ENCODE peak calls at places on chromosomes 16 and 17, in five cellular contexts. N is cardiac muscle cell, P is fibroblast of pulmonary artery, B is tibial artery, S is kidney epithelial cell. X is an unnamed sample.

GRCh38 chr17:74426551-74427047 is 5.3 kb upstream of the GPRC5C start:
- DNase-seq in N (no peak), P (peak; percentile 32), B (no peak), S (no peak), X (no peak)

GRCh38 chr16:85286970-85287814 is 174.9 kb upstream of the CIBAR2 start:
- DNase-seq in N (no peak), P (peak; percentile 7), B (peak; percentile 83), S (no peak), X (no peak)

GRCh38 chr16:28181557-28181914 is 30.2 kb downstream of the XPO6 start:
- DNase-seq in N (no peak), P (peak; percentile 95), B (no peak), S (peak; percentile 90), X (peak; percentile 82)

GRCh38 chr16:82834156-82834758 is 207.5 kb downstream of the CDH13 start:
- DNase-seq in N (no peak), P (peak; percentile 27), B (no peak), S (no peak), X (no peak)

GRCh38 chr16:56912746-56913703 is 18.9 kb upstream of the HERPUD1 start:
- DNase-seq in N (no peak), P (peak; percentile 67), B (peak; percentile 61), S (no peak), X (no peak)

GRCh38 chr17:73091410-73091769 is 1.1 kb downstream of the SLC39A11 start:
- DNase-seq in N (no peak), P (no peak), B (no peak), S (no peak), X (no peak)

GRCh38 chr16:84465154-84465553 is 39.3 kb downstream of the MEAK7 start:
- DNase-seq in N (no peak), P (no peak), B (no peak), S (no peak), X (no peak)

GRCh38 chr17:33464669-33465275 is 171.7 kb upstream of the ASIC2 start:
- DNase-seq in N (peak; percentile 23), P (peak; percentile 63), B (no peak), S (no peak), X (no peak)

GRCh38 chr17:29054835-29055234 is 11.9 kb downstream of the PIPOX start:
- DNase-seq in N (no peak), P (no peak), B (no peak), S (no peak), X (no peak)

GRCh38 chr17:64081802-64082799 is 47.8 kb downstream of the ERN1 start:
- DNase-seq in N (no peak), P (peak; percentile 81), B (no peak), S (peak; percentile 66), X (peak; percentile 46)

GRCh38 chr17:43312011-43312410 is 78.2 kb upstream of the RNU2-1 start:
- DNase-seq in N (no peak), P (no peak), B (peak; percentile 38), S (no peak), X (no peak)

GRCh38 chr17:75552847-75553552 is 27.5 kb downstream of the LLGL2 start:
- DNase-seq in N (peak; percentile 69), P (peak; percentile 28), B (no peak), S (no peak), X (no peak)

GRCh38 chr16:78098087-78098486 is 1.4 kb upstream of the WWOX start:
- DNase-seq in N (no peak), P (no peak), B (no peak), S (no peak), X (no peak)

GRCh38 chr17:57605734-57606105 is 139.4 kb downstream of the CCDC182 start:
- DNase-seq in N (peak; percentile 8), P (no peak), B (peak; percentile 42), S (no peak), X (no peak)

GRCh38 chr17:80980397-80981061 is 11.1 kb upstream of the CHMP6 start:
- DNase-seq in N (no peak), P (peak; percentile 17), B (no peak), S (no peak), X (no peak)

GRCh38 chr16:27982184-27982583 is 81.3 kb downstream of the GSG1L start:
- DNase-seq in N (no peak), P (no peak), B (peak; percentile 37), S (no peak), X (no peak)

GRCh38 chr16:54282923-54283734 is 3.5 kb downstream of the IRX3 start:
- DNase-seq in N (peak; percentile 37), P (no peak), B (peak; percentile 60), S (no peak), X (no peak)

GRCh38 chr17:9802294-9802693 is 10.9 kb upstream of the DHRS7C start:
- DNase-seq in N (no peak), P (no peak), B (no peak), S (no peak), X (peak; percentile 47)

GRCh38 chr17:72515291-72516065 is 394.7 kb downstream of the SOX9 start:
- DNase-seq in N (no peak), P (peak; percentile 69), B (no peak), S (no peak), X (no peak)

GRCh38 chr17:16910341-16910740 is 61.6 kb downstream of the TNFRSF13B start:
- DNase-seq in N (no peak), P (no peak), B (peak; percentile 25), S (no peak), X (no peak)

GRCh38 chr16:76237471-76237870 is 39.7 kb upstream of the CNTNAP4 start:
- DNase-seq in N (no peak), P (no peak), B (no peak), S (no peak), X (no peak)

GRCh38 chr17:17547210-17547764 is 44.2 kb downstream of the PEMT start:
- DNase-seq in N (peak; percentile 63), P (no peak), B (no peak), S (no peak), X (no peak)

GRCh38 chr17:44793885-44794698 is 35.3 kb downstream of the ADAM11 start:
- DNase-seq in N (no peak), P (peak; percentile 16), B (no peak), S (no peak), X (no peak)

GRCh38 chr16:82231021-82231787 is 61.2 kb upstream of the MPHOSPH6 start:
- DNase-seq in N (no peak), P (no peak), B (no peak), S (no peak), X (no peak)

GRCh38 chr17:22441776-22442175 is 749.5 kb downstream of the KCNJ18 start:
- DNase-seq in N (no peak), P (no peak), B (no peak), S (no peak), X (no peak)

GRCh38 chr16:86507173-86508027 is 2.9 kb upstream of the FOXF1 start:
- DNase-seq in N (no peak), P (no peak), B (no peak), S (no peak), X (no peak)
- H3K4me3 ChIP-seq in N (no peak overlapping the region), P (no peak overlapping the region), B (no peak overlapping the region), S (no peak overlapping the region), X (peak overlapping the region; percentile 78)

GRCh38 chr17:78528541-78528940 is 48.7 kb downstream of the DNAH17 start:
- DNase-seq in N (peak; percentile 11), P (no peak), B (no peak), S (no peak), X (no peak)
- TF ChIP-seq CTCF in N (no peak), P (no peak), B (no peak), S (no peak), X (no peak)

DNA sequence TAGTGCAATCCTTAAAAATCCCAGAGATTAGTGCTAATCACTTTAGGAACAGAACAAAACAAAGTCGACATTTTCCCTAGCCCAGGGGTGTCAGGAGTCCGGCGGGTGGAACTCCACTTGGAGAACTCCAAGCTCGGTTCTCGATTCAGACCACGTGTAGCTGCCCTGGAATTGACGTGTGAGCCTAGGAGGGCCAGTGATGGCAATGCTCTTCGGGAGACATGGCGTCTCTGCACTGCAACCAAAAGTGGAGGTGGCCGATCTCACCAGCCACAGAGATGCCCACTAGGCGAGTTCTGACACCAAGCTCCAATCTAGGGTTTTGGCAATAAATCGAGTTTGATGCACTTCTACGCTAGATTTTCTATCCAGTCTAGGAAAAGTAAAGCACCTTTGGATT is 17.6 kb downstream of the MAP1LC3B start:
- DNase-seq in N (no peak), P (no peak), B (peak; percentile 39), S (no peak), X (no peak)
- H3K4me3 ChIP-seq in N (no peak overlapping the region), P (no peak overlapping the region), B (no peak overlapping the region), S (no peak overlapping the region), X (no peak overlapping the region)

GRCh38 chr16:30802971-30803370 is 16.0 kb upstream of the ZNF629 start:
- DNase-seq in N (no peak), P (no peak), B (no peak), S (no peak), X (no peak)

GRCh38 chr16:30808163-30808562 is 21.2 kb upstream of the ZNF629 start:
- DNase-seq in N (no peak), P (no peak), B (no peak), S (no peak), X (no peak)

GRCh38 chr16:30805056-30805369 is 18.0 kb upstream of the ZNF629 start:
- DNase-seq in N (no peak), P (peak; percentile 20), B (no peak), S (no peak), X (no peak)

DNA sequence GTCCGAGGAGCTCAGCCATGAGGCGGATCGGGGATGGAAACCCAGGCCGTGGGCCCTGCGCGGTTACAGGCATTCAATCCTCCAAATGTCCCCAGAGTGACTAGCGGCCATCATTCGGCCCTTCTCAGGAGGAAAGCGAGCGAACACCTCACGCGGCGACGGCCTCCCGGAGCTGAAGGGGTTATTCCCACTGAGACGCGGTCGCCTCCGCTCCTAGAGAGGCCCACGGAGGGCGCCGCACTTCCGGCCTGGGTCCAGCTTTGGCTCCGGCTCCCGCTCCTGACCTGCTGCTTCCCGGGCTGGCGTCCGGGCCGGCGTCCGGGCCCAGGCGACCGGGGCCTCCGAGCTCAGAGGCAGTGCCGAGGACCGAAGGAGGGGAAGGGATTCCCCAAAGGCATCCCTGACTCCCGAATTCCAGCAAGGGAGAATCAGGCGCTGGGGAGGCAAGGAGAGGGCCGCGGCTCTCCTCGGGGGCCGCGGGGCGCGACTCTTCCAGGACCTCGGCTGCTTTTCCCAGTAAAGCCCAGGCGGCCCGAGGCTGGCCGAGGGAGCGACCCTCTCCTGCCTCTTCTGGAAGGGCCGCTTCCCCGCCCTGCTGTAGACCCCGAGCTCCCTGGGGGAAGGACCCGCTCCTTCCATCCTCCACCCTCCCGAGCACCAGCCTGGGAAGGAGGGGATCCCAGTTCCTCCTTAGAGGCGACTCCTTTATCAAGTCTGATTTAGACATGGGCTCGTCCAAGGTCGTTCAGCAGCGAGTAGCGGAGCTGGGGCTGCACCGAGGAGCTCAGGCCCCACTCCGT is 18.6 kb upstream of the ZNF629 start:
- DNase-seq in N (peak; percentile 92), P (peak; percentile 82), B (peak; percentile 92), S (peak; percentile 25), X (no peak)
- TF ChIP-seq CTCF in N (peak; percentile 2), P (no peak), B (no peak), S (no peak), X (no peak)

GRCh38 chr16:14341324-14342225 is 270.5 kb downstream of the MRTFB start:
- DNase-seq in N (no peak), P (no peak), B (no peak), S (no peak), X (no peak)
- H3K4me3 ChIP-seq in N (no peak overlapping the region), P (no peak overlapping the region), B (no peak overlapping the region), S (no peak overlapping the region), X (no peak overlapping the region)

X was measured in HFF-Myc.